ENCODE peak calls at places on chromosomes 11 and 22, in ten cellular contexts. G is GM19239, M is M059J, Z is stomach, I is AG04450, O is tibial artery, Q is HT1080, X is hippocampal formation, H is naive B cell, A is Kasumi-1. V is an unnamed sample.

GRCh38 chr11:69294621-69295078 is 695 bp downstream of the MYEOV start:
- DNase-seq in G (no peak), M (no peak), Z (no peak), I (no peak), O (no peak), Q (no peak), X (no peak), H (no peak), A (no peak), V (no peak)

GRCh38 chr11:16946477-16947282 is 67.5 kb downstream of the PLEKHA7 start:
- DNase-seq in G (no peak), M (no peak), Z (no peak), I (no peak), O (no peak), Q (no peak), X (no peak), H (no peak), A (no peak), V (peak)

GRCh38 chr11:95341246-95341645 is 110.2 kb upstream of the SESN3 start:
- DNase-seq in G (no peak), M (no peak), Z (no peak), I (no peak), O (no peak), Q (peak), X (no peak), H (no peak), A (no peak), V (no peak)

GRCh38 chr11:123577081-123577598 is 77.3 kb downstream of the SCN3B start:
- DNase-seq in G (peak), M (peak), Z (peak), I (no peak), O (no peak), Q (peak), X (peak), H (peak), A (peak), V (peak)

GRCh38 chr11:17812286-17813187 is 78.0 kb downstream of the KCNC1 start:
- DNase-seq in G (no peak), M (peak), Z (no peak), I (no peak), O (no peak), Q (no peak), X (no peak), H (no peak), A (no peak), V (no peak)

GRCh38 chr22:48836673-48837340 is 990.9 kb downstream of the BRD1 start:
- DNase-seq in G (no peak), M (no peak), Z (no peak), I (no peak), O (no peak), Q (no peak), X (no peak), H (no peak), A (no peak), V (no peak)

GRCh38 chr11:29310016-29310415 is 706.8 kb downstream of the KCNA4 start:
- DNase-seq in G (no peak), M (peak), Z (no peak), I (peak), O (no peak), Q (peak), X (no peak), H (no peak), A (no peak), V (no peak)

GRCh38 chr11:69272961-69273461 is 20.9 kb upstream of the MYEOV start:
- DNase-seq in G (no peak), M (no peak), Z (peak), I (no peak), O (no peak), Q (no peak), X (no peak), H (no peak), A (no peak), V (no peak)

GRCh38 chr11:62137276-62137861 is 13.6 kb downstream of the INCENP start:
- DNase-seq in G (no peak), M (no peak), Z (no peak), I (no peak), O (peak), Q (no peak), X (no peak), H (no peak), A (no peak), V (no peak)

GRCh38 chr22:21636629-21637218 is 4.2 kb downstream of the CCDC116 start:
- DNase-seq in G (no peak), M (no peak), Z (no peak), I (no peak), O (no peak), Q (no peak), X (no peak), H (no peak), A (no peak), V (no peak)

GRCh38 chr11:76587810-76588454 is 82.6 kb downstream of the LRRC32 start:
- DNase-seq in G (no peak), M (no peak), Z (no peak), I (no peak), O (no peak), Q (no peak), X (no peak), H (no peak), A (no peak), V (no peak)

GRCh38 chr11:10893713-10894112 is 35.9 kb upstream of the ZBED5 start:
- DNase-seq in G (no peak), M (peak), Z (no peak), I (peak), O (no peak), Q (no peak), X (no peak), H (no peak), A (no peak), V (no peak)

V was measured in Karpas-422.